ENCODE peak calls at places on chromosomes 12 and 14, in five cellular contexts. N is spleen, W is testis, C is heart left ventricle, H is body of pancreas. Q is an unnamed sample.

GRCh38 chr12:98416845-98417244 is 98.5 kb upstream of the TMPO start:
- DNase-seq in W (no peak), C (no peak), H (no peak), N (no peak), Q (peak)

GRCh38 chr12:10409387-10409786 is at the start of gene KLRC4:
- DNase-seq in C (no peak), W (no peak), N (no peak), H (no peak), Q (no peak)

GRCh38 chr12:54701940-54702592 is 53.9 kb upstream of the DCD start:
- DNase-seq in H (peak), W (no peak), C (no peak), N (no peak), Q (peak)

GRCh38 chr14:77032483-77032853 is 4.0 kb upstream of the IRF2BPL start:
- DNase-seq in H (no peak), C (no peak), W (no peak), N (no peak), Q (no peak)

GRCh38 chr12:51855586-51856428 is 7.3 kb upstream of the FIGNL2 start:
- DNase-seq in H (peak), W (peak), C (no peak), N (no peak), Q (no peak)

GRCh38 chr12:6899837-6900519 is 4.6 kb upstream of the LRRC23 start:
- DNase-seq in C (peak), H (peak), N (no peak), W (peak), Q (peak)

GRCh38 chr14:73661872-73662271 is 17.1 kb downstream of the DNAL1 start:
- DNase-seq in C (no peak), H (no peak), W (no peak), N (no peak), Q (no peak)

GRCh38 chr12:40566246-40566645 is 126.0 kb upstream of the CNTN1 start:
- DNase-seq in N (no peak), H (no peak), W (peak), C (no peak), Q (no peak)

GRCh38 chr12:131914179-131914702 is 14.8 kb upstream of the PUS1 start:
- DNase-seq in H (no peak), C (no peak), W (no peak), N (no peak), Q (no peak)

GRCh38 chr12:121812921-121813896 is 9.4 kb downstream of the SETD1B start:
- DNase-seq in N (peak), H (no peak), C (peak), W (peak), Q (no peak)

GRCh38 chr12:82781288-82782078 is 94.8 kb downstream of the TMTC2 start:
- DNase-seq in W (no peak), H (no peak), C (no peak), N (no peak), Q (no peak)

GRCh38 chr14:36655963-36656768 is 5.5 kb upstream of the PAX9 start:
- DNase-seq in C (no peak), W (peak), N (no peak), H (no peak), Q (peak)

GRCh38 chr12:54980341-54980740 is 4.2 kb downstream of the TESPA1 start:
- DNase-seq in N (no peak), W (no peak), H (no peak), C (no peak), Q (peak)

GRCh38 chr14:88669346-88669745 is 106.5 kb downstream of the ZC3H14 start:
- DNase-seq in W (no peak), H (no peak), C (no peak), N (no peak), Q (no peak)

GRCh38 chr12:11758838-11759509 is 109.5 kb downstream of the ETV6 start:
- DNase-seq in H (peak), N (peak), C (peak), W (no peak), Q (no peak)

GRCh38 chr12:22738945-22739344 is 114.0 kb downstream of the ETNK1 start:
- DNase-seq in H (no peak), C (no peak), N (no peak), W (no peak), Q (no peak)

GRCh38 chr12:49304161-49304560 is 9.2 kb downstream of the PRPH start:
- DNase-seq in W (no peak), N (peak), C (no peak), H (no peak), Q (no peak)

GRCh38 chr12:13152281-13152680 is 44.2 kb upstream of the EMP1 start:
- DNase-seq in H (no peak), C (peak), N (no peak), W (peak), Q (no peak)

GRCh38 chr12:24191117-24191516 is 241.6 kb upstream of the SOX5 start:
- DNase-seq in C (no peak), H (no peak), N (no peak), W (no peak), Q (no peak)

GRCh38 chr14:97390031-97390729 is 593.0 kb downstream of the VRK1 start:
- DNase-seq in C (no peak), H (peak), N (no peak), W (no peak), Q (no peak)

GRCh38 chr12:31923063-31923412 is 36.2 kb upstream of the RESF1 start:
- DNase-seq in N (no peak), H (no peak), W (no peak), C (no peak), Q (no peak)

GRCh38 chr14:103721334-103722120 is 5.9 kb downstream of the ZFYVE21 start:
- DNase-seq in N (no peak), C (no peak), H (no peak), W (no peak), Q (no peak)

GRCh38 chr14:20803221-20803620 is 577 bp upstream of the RNASE1 start:
- DNase-seq in N (no peak), W (peak), C (no peak), H (no peak), Q (peak)

GRCh38 chr14:78403278-78403815 is 233.2 kb downstream of the NRXN3 start:
- DNase-seq in H (no peak), N (no peak), W (no peak), C (no peak), Q (no peak)

GRCh38 chr12:132238487-132239248 is 90.7 kb downstream of the GALNT9 start:
- DNase-seq in N (peak), W (no peak), C (no peak), H (no peak), Q (no peak)

GRCh38 chr12:76790564-76791552 is 26.9 kb downstream of the ZDHHC17 start:
- DNase-seq in W (no peak), H (no peak), N (no peak), C (no peak), Q (peak)

GRCh38 chr14:58238252-58239247 is 6.1 kb upstream of the PSMA3 start:
- DNase-seq in H (peak), C (peak), N (no peak), W (peak), Q (peak)

GRCh38 chr14:89270439-89271227 is 146.4 kb downstream of the FOXN3 start:
- DNase-seq in C (no peak), W (no peak), H (peak), N (no peak), Q (no peak)

GRCh38 chr12:75892779-75893408 is 138.7 kb downstream of the PHLDA1 start:
- DNase-seq in W (no peak), N (no peak), H (no peak), C (no peak), Q (peak)

GRCh38 chr12:110468212-110469048 is at the start of the genes FAM216A and GPN3:
- DNase-seq in C (peak), N (peak), H (peak), W (peak), Q (peak)
- TF ChIP-seq POLR2A in C (no peak), N (peak), H (no peak), W (peak), Q (peak)

GRCh38 chr12:91111366-91112321 is at the start of gene LUM:
- DNase-seq in C (peak), H (peak), N (no peak), W (peak), Q (no peak)
- TF ChIP-seq POLR2A in C (no peak), H (no peak), N (no peak), W (no peak), Q (no peak)

GRCh38 chr12:46362895-46363581 is 9.5 kb downstream of the SLC38A2 start:
- DNase-seq in C (no peak), W (no peak), H (no peak), N (no peak), Q (no peak)

GRCh38 chr12:46360370-46360769 is 12.2 kb downstream of the SLC38A2 start:
- DNase-seq in H (no peak), C (no peak), W (no peak), N (no peak), Q (no peak)

GRCh38 chr12:46360908-46361666 is 11.5 kb downstream of the SLC38A2 start:
- DNase-seq in H (no peak), N (no peak), C (no peak), W (no peak), Q (no peak)

GRCh38 chr12:46359667-46360280 is 12.8 kb downstream of the SLC38A2 start:
- DNase-seq in C (no peak), N (no peak), H (no peak), W (no peak), Q (no peak)

GRCh38 chr12:46361667-46362034 is 10.9 kb downstream of the SLC38A2 start:
- DNase-seq in W (no peak), C (no peak), H (no peak), N (no peak), Q (no peak)
- TF ChIP-seq POLR2A in W (no peak), C (no peak), H (no peak), N (no peak), Q (no peak)

DNA sequence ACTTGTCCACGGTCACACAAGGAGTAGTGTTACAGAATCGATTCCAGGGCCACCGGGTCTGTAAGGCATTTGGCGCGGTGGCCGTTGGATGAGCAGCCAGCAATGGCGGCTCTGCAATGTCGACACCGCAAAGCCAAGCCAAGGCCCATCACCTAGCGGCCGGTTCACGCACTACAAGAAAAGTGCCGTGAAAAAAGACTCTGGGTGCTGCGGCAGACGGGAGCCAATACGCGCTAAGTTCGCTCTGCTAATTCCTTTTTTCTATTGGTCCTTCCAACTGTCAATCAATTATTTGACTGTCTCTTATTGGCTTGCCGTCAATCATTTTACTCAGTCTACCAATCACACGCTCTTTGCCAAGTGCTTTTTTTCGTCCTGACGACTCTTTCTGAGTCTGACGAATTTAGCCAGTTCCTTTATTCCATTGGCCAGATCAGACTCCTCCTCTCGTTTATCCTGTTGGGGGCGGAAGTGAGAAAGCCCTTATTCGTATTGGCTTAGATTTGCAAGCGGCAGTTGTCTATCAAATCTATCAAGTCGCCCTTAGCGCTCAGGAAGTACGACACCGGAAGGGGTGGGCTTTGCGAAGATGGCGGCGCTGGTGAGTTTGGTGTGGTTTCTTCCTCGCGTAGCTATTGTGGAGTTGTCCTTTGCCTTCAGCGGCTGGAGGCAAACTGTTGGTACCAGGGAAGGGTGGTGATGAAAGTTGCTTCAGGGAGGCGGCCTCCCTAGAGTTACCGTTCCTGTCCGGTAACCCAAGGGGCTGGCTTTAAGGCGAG is at the start of gene NGDN:
- DNase-seq in H (peak), N (peak), C (peak), W (peak), Q (peak)
- TF ChIP-seq POLR2A in H (peak), N (no peak), C (no peak), W (peak), Q (peak)